ENCODE peak calls at places on chromosomes 7 and 10, in seven cellular contexts. U is GM23248, S is M059J, E is ELR, L is T-cell, M is NCI-H1092, I is PC-9. V is an unnamed sample.

GRCh38 chr7:158682456-158682855 is 22.1 kb downstream of the NCAPG2 start:
- DNase-seq in M (no peak), S (no peak), U (no peak), L (no peak), I (no peak), E (no peak), V (no peak)

GRCh38 chr7:79709574-79710409 is 256.3 kb upstream of the MAGI2 start:
- DNase-seq in L (no peak), U (peak), M (peak), S (peak), I (peak), E (peak), V (no peak)

GRCh38 chr7:117834983-117835664 is 38.1 kb downstream of the CTTNBP2 start:
- DNase-seq in U (no peak), L (no peak), E (no peak), I (no peak), M (peak), S (no peak), V (no peak)

GRCh38 chr7:50682079-50682478 is 100.6 kb downstream of the GRB10 start:
- DNase-seq in U (no peak), S (peak), L (no peak), M (no peak), I (no peak), E (no peak), V (no peak)

GRCh38 chr7:50656141-50656895 is 91.1 kb upstream of the DDC start:
- DNase-seq in I (no peak), L (no peak), M (no peak), U (no peak), E (no peak), S (no peak), V (no peak)

GRCh38 chr10:88091490-88092061 is 228.2 kb downstream of the PTEN start:
- DNase-seq in U (no peak), M (no peak), L (peak), E (no peak), S (no peak), I (peak), V (no peak)

GRCh38 chr10:24718031-24718855 is 5.4 kb downstream of the ARHGAP21 start:
- DNase-seq in I (peak), U (peak), M (no peak), L (no peak), E (peak), S (peak), V (no peak)

GRCh38 chr10:4650109-4650508 is 175.9 kb upstream of the AKR1E2 start:
- DNase-seq in M (peak), U (peak), L (no peak), E (no peak), S (no peak), I (no peak), V (no peak)

GRCh38 chr7:18575989-18576572 is 80.5 kb downstream of the HDAC9 start:
- DNase-seq in L (no peak), E (no peak), M (no peak), U (no peak), S (peak), I (no peak), V (no peak)

GRCh38 chr10:3126741-3127342 is 45.7 kb downstream of the PITRM1 start:
- DNase-seq in M (peak), U (no peak), S (no peak), E (no peak), L (no peak), I (no peak), V (no peak)

GRCh38 chr7:69823151-69823744 is 225.0 kb downstream of the AUTS2 start:
- DNase-seq in L (no peak), S (no peak), U (no peak), I (no peak), E (no peak), M (peak), V (no peak)

GRCh38 chr10:92573091-92573797 is 649 bp downstream of the IDE start:
- DNase-seq in S (peak), L (peak), I (no peak), M (no peak), U (peak), E (peak), V (no peak)

GRCh38 chr10:87656431-87657072 is 3.1 kb upstream of the PAPSS2 start:
- DNase-seq in S (peak), U (peak), M (peak), I (no peak), L (no peak), E (peak), V (no peak)

GRCh38 chr7:129969881-129970446 is 17.2 kb upstream of the UBE2H start:
- DNase-seq in S (peak), M (no peak), E (peak), L (no peak), I (peak), U (peak), V (no peak)

GRCh38 chr10:47309403-47310089 is 9.5 kb downstream of the GDF10 start:
- DNase-seq in M (no peak), L (no peak), E (peak), U (peak), I (no peak), S (no peak), V (no peak)

GRCh38 chr7:151697515-151697895 is 177.8 kb upstream of the RHEB start:
- DNase-seq in I (no peak), S (no peak), U (no peak), E (no peak), M (no peak), L (no peak), V (no peak)

GRCh38 chr7:134823400-134823799 is 44.0 kb downstream of the CALD1 start:
- DNase-seq in S (peak), M (no peak), E (peak), I (no peak), U (peak), L (no peak), V (no peak)